ENCODE peak calls at places on chromosomes 7 and 10, in four cellular contexts. One of them, this sample, is unnamed.

GRCh38 chr10:111370101-111370500 is 293.3 kb downstream of the ADRA2A start:
- DNase-seq in dorsolateral prefrontal cortex: no peak
- DNase-seq in AG09309: no peak
- DNase-seq in left ventricle myocardium inferior: no peak
- DNase-seq in this sample: no peak

GRCh38 chr7:135877799-135878198 is 99.4 kb downstream of the MTPN start:
- DNase-seq in dorsolateral prefrontal cortex: no peak
- DNase-seq in AG09309: no peak
- DNase-seq in left ventricle myocardium inferior: no peak
- DNase-seq in this sample: peak

GRCh38 chr10:112716924-112717348 is 233.1 kb upstream of the TCF7L2 start:
- DNase-seq in dorsolateral prefrontal cortex: no peak
- DNase-seq in AG09309: no peak
- DNase-seq in left ventricle myocardium inferior: no peak
- DNase-seq in this sample: peak

GRCh38 chr10:785539-786214 is 96.2 kb upstream of the DIP2C start:
- DNase-seq in dorsolateral prefrontal cortex: no peak
- DNase-seq in AG09309: no peak
- DNase-seq in left ventricle myocardium inferior: no peak
- DNase-seq in this sample: no peak

GRCh38 chr7:35035511-35035921 is 1.8 kb downstream of the DPY19L1 start:
- DNase-seq in dorsolateral prefrontal cortex: peak
- DNase-seq in AG09309: no peak
- DNase-seq in left ventricle myocardium inferior: no peak
- DNase-seq in this sample: peak

GRCh38 chr10:125006921-125007391 is 65.0 kb downstream of the ZRANB1 start:
- DNase-seq in dorsolateral prefrontal cortex: peak
- DNase-seq in AG09309: peak
- DNase-seq in left ventricle myocardium inferior: no peak
- DNase-seq in this sample: peak

GRCh38 chr10:122864901-122865300 is 14.5 kb downstream of the FAM24B start:
- DNase-seq in dorsolateral prefrontal cortex: no peak
- DNase-seq in AG09309: no peak
- DNase-seq in left ventricle myocardium inferior: no peak
- DNase-seq in this sample: no peak

GRCh38 chr7:31478744-31479143 is 35.1 kb upstream of the ITPRID1 start:
- DNase-seq in dorsolateral prefrontal cortex: no peak
- DNase-seq in AG09309: no peak
- DNase-seq in left ventricle myocardium inferior: no peak
- DNase-seq in this sample: no peak

GRCh38 chr7:90824386-90825307 is 228.5 kb downstream of the CDK14 start:
- DNase-seq in dorsolateral prefrontal cortex: no peak
- DNase-seq in AG09309: peak
- DNase-seq in left ventricle myocardium inferior: no peak
- DNase-seq in this sample: peak

GRCh38 chr7:27104244-27105149 is 2.0 kb upstream of the HOXA2 start:
- DNase-seq in dorsolateral prefrontal cortex: no peak
- DNase-seq in AG09309: no peak
- DNase-seq in left ventricle myocardium inferior: no peak
- DNase-seq in this sample: no peak

GRCh38 chr7:919114-919442 is 35.4 kb downstream of the ADAP1 start:
- DNase-seq in dorsolateral prefrontal cortex: peak
- DNase-seq in AG09309: no peak
- DNase-seq in left ventricle myocardium inferior: peak
- DNase-seq in this sample: no peak

GRCh38 chr7:92205987-92206386 is 27.0 kb upstream of the LRRD1 start:
- DNase-seq in dorsolateral prefrontal cortex: no peak
- DNase-seq in AG09309: no peak
- DNase-seq in left ventricle myocardium inferior: no peak
- DNase-seq in this sample: no peak

GRCh38 chr7:151025924-151026671 is 1.8 kb upstream of the ATG9B start:
- DNase-seq in dorsolateral prefrontal cortex: no peak
- DNase-seq in AG09309: no peak
- DNase-seq in left ventricle myocardium inferior: no peak
- DNase-seq in this sample: no peak

GRCh38 chr7:104124469-104124868 is 83.3 kb downstream of the ORC5 start:
- DNase-seq in dorsolateral prefrontal cortex: no peak
- DNase-seq in AG09309: no peak
- DNase-seq in left ventricle myocardium inferior: no peak
- DNase-seq in this sample: no peak

GRCh38 chr7:1704326-1705241 is 34.5 kb downstream of the ELFN1 start:
- DNase-seq in dorsolateral prefrontal cortex: peak
- DNase-seq in AG09309: no peak
- DNase-seq in left ventricle myocardium inferior: no peak
- DNase-seq in this sample: no peak

GRCh38 chr10:18087398-18087797 is 52.8 kb upstream of the CACNB2 start:
- DNase-seq in dorsolateral prefrontal cortex: no peak
- DNase-seq in AG09309: no peak
- DNase-seq in left ventricle myocardium inferior: no peak
- DNase-seq in this sample: no peak

GRCh38 chr10:102612964-102613275 is 31.4 kb upstream of the TRIM8 start:
- DNase-seq in dorsolateral prefrontal cortex: no peak
- DNase-seq in AG09309: no peak
- DNase-seq in left ventricle myocardium inferior: no peak
- DNase-seq in this sample: no peak

GRCh38 chr10:50226610-50227009 is 24.7 kb downstream of the ASAH2 start:
- DNase-seq in dorsolateral prefrontal cortex: no peak
- DNase-seq in AG09309: no peak
- DNase-seq in left ventricle myocardium inferior: no peak
- DNase-seq in this sample: no peak

GRCh38 chr7:150715293-150715692 is 1.1 kb upstream of the GIMAP1 start:
- DNase-seq in dorsolateral prefrontal cortex: no peak
- DNase-seq in AG09309: no peak
- DNase-seq in left ventricle myocardium inferior: no peak
- DNase-seq in this sample: no peak

GRCh38 chr7:75532639-75533038 is 40.5 kb downstream of the SPDYE5 start:
- DNase-seq in dorsolateral prefrontal cortex: no peak
- DNase-seq in AG09309: no peak
- DNase-seq in left ventricle myocardium inferior: no peak
- DNase-seq in this sample: no peak

GRCh38 chr7:85090919-85091567 is 95.8 kb downstream of the SEMA3D start:
- DNase-seq in dorsolateral prefrontal cortex: no peak
- DNase-seq in AG09309: no peak
- DNase-seq in left ventricle myocardium inferior: no peak
- DNase-seq in this sample: no peak

GRCh38 chr7:84228526-84228925 is 33.9 kb upstream of the SEMA3A start:
- DNase-seq in dorsolateral prefrontal cortex: no peak
- DNase-seq in AG09309: no peak
- DNase-seq in left ventricle myocardium inferior: no peak
- DNase-seq in this sample: no peak

GRCh38 chr7:29207469-29207868 is 12.9 kb downstream of the CHN2 start:
- DNase-seq in dorsolateral prefrontal cortex: no peak
- DNase-seq in AG09309: no peak
- DNase-seq in left ventricle myocardium inferior: no peak
- DNase-seq in this sample: no peak

GRCh38 chr7:94450044-94450697 is 55.5 kb downstream of the COL1A2 start:
- DNase-seq in dorsolateral prefrontal cortex: no peak
- DNase-seq in AG09309: no peak
- DNase-seq in left ventricle myocardium inferior: no peak
- DNase-seq in this sample: no peak

GRCh38 chr10:93408788-93409187 is 73.3 kb downstream of the MYOF start:
- DNase-seq in dorsolateral prefrontal cortex: no peak
- DNase-seq in AG09309: no peak
- DNase-seq in left ventricle myocardium inferior: no peak
- DNase-seq in this sample: no peak

GRCh38 chr10:77182803-77183202 is 454.8 kb downstream of the KCNMA1 start:
- DNase-seq in dorsolateral prefrontal cortex: no peak
- DNase-seq in AG09309: no peak
- DNase-seq in left ventricle myocardium inferior: peak
- DNase-seq in this sample: no peak

GRCh38 chr10:132866601-132867381 is 75.6 kb downstream of the CFAP46 start:
- DNase-seq in dorsolateral prefrontal cortex: peak
- DNase-seq in AG09309: no peak
- DNase-seq in left ventricle myocardium inferior: peak
- DNase-seq in this sample: no peak

GRCh38 chr10:6052247-6053221 is 9.6 kb downstream of the IL2RA start:
- DNase-seq in dorsolateral prefrontal cortex: peak
- DNase-seq in AG09309: no peak
- DNase-seq in left ventricle myocardium inferior: no peak
- DNase-seq in this sample: no peak

GRCh38 chr10:36448760-36449681 is 676.4 kb upstream of the ANKRD30A start:
- DNase-seq in dorsolateral prefrontal cortex: no peak
- DNase-seq in AG09309: no peak
- DNase-seq in left ventricle myocardium inferior: no peak
- DNase-seq in this sample: peak

GRCh38 chr10:25176421-25176968 is 1.7 kb downstream of the GPR158 start:
- DNase-seq in dorsolateral prefrontal cortex: peak
- DNase-seq in AG09309: no peak
- DNase-seq in left ventricle myocardium inferior: no peak
- DNase-seq in this sample: no peak
- H3K4me3 ChIP-seq in dorsolateral prefrontal cortex: peak
- H3K4me3 ChIP-seq in AG09309: no peak
- H3K4me3 ChIP-seq in left ventricle myocardium inferior: peak
- H3K4me3 ChIP-seq in this sample: no peak

DNA sequence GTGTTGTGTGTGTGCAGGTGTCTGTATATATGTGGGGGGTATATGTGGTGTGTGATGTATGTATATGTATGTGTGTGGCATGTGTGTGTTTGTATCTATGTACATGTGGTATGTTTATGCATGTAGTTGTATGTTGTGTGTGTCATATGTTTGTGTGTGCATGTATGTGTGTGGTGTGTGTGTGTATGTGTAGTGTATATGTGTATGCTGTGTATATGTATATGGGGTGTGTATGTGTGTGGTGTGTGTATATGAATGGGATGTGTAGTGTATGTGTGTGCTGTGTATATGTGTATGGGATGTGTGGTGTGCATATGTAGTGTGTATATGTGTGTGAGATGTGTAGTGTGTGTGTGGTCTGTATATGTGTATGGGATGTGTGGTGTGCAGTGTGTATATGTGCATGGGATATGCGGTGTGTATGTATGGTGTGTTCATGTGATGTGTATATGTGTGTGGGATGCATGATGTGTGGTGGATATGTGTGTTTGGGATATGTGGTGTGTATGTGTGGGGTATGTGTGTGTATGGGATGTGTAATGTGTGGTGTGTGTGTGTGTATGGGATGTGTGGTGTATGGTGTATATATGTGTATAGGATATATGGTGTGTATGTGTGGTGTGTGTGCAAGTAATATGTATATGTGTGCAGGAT is 30.0 kb downstream of the IKZF1 start:
- DNase-seq in dorsolateral prefrontal cortex: no peak
- DNase-seq in AG09309: no peak
- DNase-seq in left ventricle myocardium inferior: no peak
- DNase-seq in this sample: no peak
- H3K4me3 ChIP-seq in dorsolateral prefrontal cortex: no peak
- H3K4me3 ChIP-seq in AG09309: no peak
- H3K4me3 ChIP-seq in left ventricle myocardium inferior: no peak
- H3K4me3 ChIP-seq in this sample: no peak

GRCh38 chr7:155763122-155763521 is 49.1 kb downstream of the SHH start:
- DNase-seq in dorsolateral prefrontal cortex: no peak
- DNase-seq in AG09309: no peak
- DNase-seq in left ventricle myocardium inferior: no peak
- DNase-seq in this sample: no peak
- H3K4me3 ChIP-seq in dorsolateral prefrontal cortex: no peak
- H3K4me3 ChIP-seq in AG09309: no peak
- H3K4me3 ChIP-seq in left ventricle myocardium inferior: no peak
- H3K4me3 ChIP-seq in this sample: no peak

DNA sequence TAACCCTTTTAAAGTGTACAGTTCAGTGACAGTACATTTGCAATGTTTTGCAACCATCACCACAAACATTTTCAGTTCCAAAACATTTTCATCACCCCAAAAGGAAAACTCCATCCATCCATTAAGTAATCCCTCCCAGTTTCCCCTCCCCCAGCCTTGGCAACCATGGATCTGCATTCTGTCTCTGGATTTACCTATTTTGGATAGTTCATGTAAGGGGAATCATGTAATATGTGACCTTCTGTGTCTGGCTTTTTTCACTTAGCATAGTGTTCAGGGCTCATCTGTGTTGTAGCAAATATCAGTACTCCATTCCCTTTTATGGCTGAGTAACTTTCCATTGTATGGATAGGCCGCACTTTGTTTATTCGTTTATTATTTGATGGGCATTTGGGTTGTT is 13.0 kb downstream of the PALD1 start:
- DNase-seq in dorsolateral prefrontal cortex: no peak
- DNase-seq in AG09309: no peak
- DNase-seq in left ventricle myocardium inferior: no peak
- DNase-seq in this sample: peak
- H3K4me3 ChIP-seq in dorsolateral prefrontal cortex: no peak
- H3K4me3 ChIP-seq in AG09309: no peak
- H3K4me3 ChIP-seq in left ventricle myocardium inferior: no peak
- H3K4me3 ChIP-seq in this sample: no peak

DNA sequence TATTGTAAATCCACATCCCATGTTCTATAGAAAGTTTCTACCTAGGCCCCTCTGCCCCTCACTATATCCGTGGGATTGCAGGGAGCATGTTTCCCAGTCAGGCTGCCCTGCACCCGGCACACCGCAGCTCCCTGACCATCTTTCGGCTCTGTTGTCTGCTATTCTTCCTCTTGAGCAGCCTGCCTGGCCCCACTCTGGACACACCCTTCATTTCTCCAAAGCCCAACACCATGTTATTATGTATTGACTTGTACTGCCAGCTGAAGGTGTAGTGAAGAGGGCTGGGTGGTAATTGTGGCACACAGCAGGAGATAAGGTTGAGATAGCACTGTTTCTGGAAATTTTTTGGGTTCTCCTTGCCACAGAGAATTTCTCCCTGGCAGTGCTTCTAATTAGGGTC is 9.8 kb downstream of the LRMDA start:
- DNase-seq in dorsolateral prefrontal cortex: no peak
- DNase-seq in AG09309: no peak
- DNase-seq in left ventricle myocardium inferior: no peak
- DNase-seq in this sample: no peak
- H3K4me3 ChIP-seq in dorsolateral prefrontal cortex: no peak
- H3K4me3 ChIP-seq in AG09309: no peak
- H3K4me3 ChIP-seq in left ventricle myocardium inferior: no peak
- H3K4me3 ChIP-seq in this sample: no peak

GRCh38 chr7:48175019-48175418 is 3.8 kb downstream of the ABCA13 start:
- DNase-seq in dorsolateral prefrontal cortex: no peak
- DNase-seq in AG09309: no peak
- DNase-seq in left ventricle myocardium inferior: no peak
- DNase-seq in this sample: no peak

GRCh38 chr7:48177271-48177670 is 6.0 kb downstream of the ABCA13 start:
- DNase-seq in dorsolateral prefrontal cortex: no peak
- DNase-seq in AG09309: no peak
- DNase-seq in left ventricle myocardium inferior: no peak
- DNase-seq in this sample: no peak

GRCh38 chr7:48173983-48174382 is 2.7 kb downstream of the ABCA13 start:
- DNase-seq in dorsolateral prefrontal cortex: no peak
- DNase-seq in AG09309: no peak
- DNase-seq in left ventricle myocardium inferior: no peak
- DNase-seq in this sample: no peak

GRCh38 chr7:48173313-48173712 is 2.1 kb downstream of the ABCA13 start:
- DNase-seq in dorsolateral prefrontal cortex: no peak
- DNase-seq in AG09309: no peak
- DNase-seq in left ventricle myocardium inferior: no peak
- DNase-seq in this sample: no peak

GRCh38 chr7:48176356-48176893 is 5.2 kb downstream of the ABCA13 start:
- DNase-seq in dorsolateral prefrontal cortex: no peak
- DNase-seq in AG09309: no peak
- DNase-seq in left ventricle myocardium inferior: no peak
- DNase-seq in this sample: no peak
- H3K4me3 ChIP-seq in dorsolateral prefrontal cortex: no peak
- H3K4me3 ChIP-seq in AG09309: no peak
- H3K4me3 ChIP-seq in left ventricle myocardium inferior: no peak
- H3K4me3 ChIP-seq in this sample: no peak